ENCODE peak calls at places on chromosomes 13 and 19, in five cellular contexts. N is endodermal cell, J is uterus, K is HL-60, F is heart right ventricle. Y is an unnamed sample.

GRCh38 chr19:38440592-38440991 is 7.1 kb downstream of the RYR1 start:
- DNase-seq in N (no peak), J (no peak), K (no peak), F (no peak), Y (no peak)

GRCh38 chr13:109369357-109370052 is 416.9 kb downstream of the IRS2 start:
- DNase-seq in N (no peak), J (no peak), K (no peak), F (no peak), Y (no peak)

GRCh38 chr13:107900775-107901174 is 314.6 kb downstream of the LIG4 start:
- DNase-seq in N (no peak), J (no peak), K (no peak), F (no peak), Y (no peak)

GRCh38 chr19:56840452-56841193 is at the start of the genes PEG3 and ZIM2:
- DNase-seq in N (no peak), J (peak), K (no peak), F (peak), Y (no peak)

GRCh38 chr13:37417042-37417441 is 181.5 kb downstream of the POSTN start:
- DNase-seq in N (no peak), J (no peak), K (no peak), F (no peak), Y (no peak)

GRCh38 chr19:43620061-43621001 is 902 bp upstream of the ZNF428 start:
- DNase-seq in N (no peak), J (no peak), K (no peak), F (no peak), Y (peak)

GRCh38 chr13:45847554-45848224 is 3.9 kb downstream of the SIAH3 start:
- DNase-seq in N (peak), J (no peak), K (peak), F (no peak), Y (peak)

GRCh38 chr13:26961890-26962615 is 201.5 kb upstream of the GPR12 start:
- DNase-seq in N (no peak), J (no peak), K (no peak), F (no peak), Y (no peak)

GRCh38 chr13:73417012-73417615 is 358.3 kb downstream of the KLF5 start:
- DNase-seq in N (no peak), J (no peak), K (peak), F (no peak), Y (no peak)

GRCh38 chr19:37342753-37343152 is 28.1 kb upstream of the ZNF527 start:
- DNase-seq in N (no peak), J (no peak), K (no peak), F (no peak), Y (no peak)

GRCh38 chr13:44710576-44710975 is 134.4 kb upstream of the TSC22D1 start:
- DNase-seq in N (no peak), J (no peak), K (no peak), F (no peak), Y (no peak)

GRCh38 chr19:38898788-38899446 is 501 bp downstream of the SIRT2 start:
- DNase-seq in N (no peak), J (peak), K (peak), F (no peak), Y (no peak)

GRCh38 chr19:45049073-45049736 is 10.4 kb downstream of the CLASRP start:
- DNase-seq in N (no peak), J (no peak), K (no peak), F (peak), Y (no peak)

GRCh38 chr19:53942001-53942786 is 20.5 kb upstream of the CACNG8 start:
- DNase-seq in N (peak), J (no peak), K (no peak), F (no peak), Y (no peak)

GRCh38 chr13:113458218-113459065 is 5.2 kb upstream of the ADPRHL1 start:
- DNase-seq in N (peak), J (no peak), K (no peak), F (peak), Y (no peak)

GRCh38 chr13:83221813-83222241 is 660.4 kb downstream of the SLITRK1 start:
- DNase-seq in N (no peak), J (no peak), K (no peak), F (no peak), Y (no peak)

GRCh38 chr13:28497143-28497876 is 2.4 kb upstream of the FLT1 start:
- DNase-seq in N (no peak), J (no peak), K (no peak), F (no peak), Y (peak)

GRCh38 chr19:32651729-32652140 is 23.2 kb downstream of the ANKRD27 start:
- DNase-seq in N (peak), J (no peak), K (peak), F (peak), Y (no peak)

GRCh38 chr19:42412661-42413076 is 14.5 kb downstream of the LIPE start:
- DNase-seq in N (no peak), J (no peak), K (no peak), F (no peak), Y (no peak)

GRCh38 chr19:20357921-20358320 is 190.9 kb downstream of the ZNF486 start:
- DNase-seq in N (no peak), J (no peak), K (no peak), F (no peak), Y (no peak)

GRCh38 chr19:6963937-6964336 is 57.3 kb downstream of the MBD3L2B start:
- DNase-seq in N (peak), J (no peak), K (peak), F (no peak), Y (peak)

GRCh38 chr19:2529473-2529918 is 53.6 kb downstream of the GADD45B start:
- DNase-seq in N (no peak), J (no peak), K (no peak), F (no peak), Y (no peak)

GRCh38 chr13:112893570-112894422 is 75.2 kb upstream of the MCF2L start:
- DNase-seq in N (peak), J (no peak), K (no peak), F (no peak), Y (no peak)

GRCh38 chr13:44680746-44681355 is 104.7 kb upstream of the TSC22D1 start:
- DNase-seq in N (no peak), J (no peak), K (no peak), F (no peak), Y (no peak)

GRCh38 chr13:40983269-40983668 is 35.8 kb downstream of the ELF1 start:
- DNase-seq in N (no peak), J (no peak), K (no peak), F (no peak), Y (no peak)

GRCh38 chr19:46515879-46516350 is 20.2 kb upstream of the PNMA8B start:
- DNase-seq in N (no peak), J (no peak), K (no peak), F (no peak), Y (no peak)

GRCh38 chr13:26024558-26024957 is 27.3 kb downstream of the SHISA2 start:
- DNase-seq in N (no peak), J (no peak), K (no peak), F (no peak), Y (no peak)

GRCh38 chr19:1156305-1156801 is 17.7 kb downstream of the SBNO2 start:
- DNase-seq in N (no peak), J (peak), K (no peak), F (no peak), Y (no peak)

GRCh38 chr19:13004273-13004672 is 9.0 kb downstream of the NFIX start:
- DNase-seq in N (no peak), J (no peak), K (no peak), F (no peak), Y (no peak)
- H3K27ac ChIP-seq in N (no peak), J (peak), K (no peak), F (peak), Y (no peak)

GRCh38 chr19:5617080-5617479 is 5.5 kb downstream of the SAFB2 start:
- DNase-seq in N (no peak), J (no peak), K (no peak), F (no peak), Y (no peak)

GRCh38 chr19:5621311-5621944 is 1.1 kb downstream of the SAFB2 start:
- DNase-seq in N (no peak), J (peak), K (no peak), F (peak), Y (no peak)

GRCh38 chr19:5615756-5616327 is 6.7 kb downstream of the SAFB2 start:
- DNase-seq in N (no peak), J (no peak), K (no peak), F (no peak), Y (no peak)

GRCh38 chr19:5621945-5622464 is 571 bp downstream of the SAFB2 start:
- DNase-seq in N (peak), J (peak), K (no peak), F (peak), Y (peak)

DNA sequence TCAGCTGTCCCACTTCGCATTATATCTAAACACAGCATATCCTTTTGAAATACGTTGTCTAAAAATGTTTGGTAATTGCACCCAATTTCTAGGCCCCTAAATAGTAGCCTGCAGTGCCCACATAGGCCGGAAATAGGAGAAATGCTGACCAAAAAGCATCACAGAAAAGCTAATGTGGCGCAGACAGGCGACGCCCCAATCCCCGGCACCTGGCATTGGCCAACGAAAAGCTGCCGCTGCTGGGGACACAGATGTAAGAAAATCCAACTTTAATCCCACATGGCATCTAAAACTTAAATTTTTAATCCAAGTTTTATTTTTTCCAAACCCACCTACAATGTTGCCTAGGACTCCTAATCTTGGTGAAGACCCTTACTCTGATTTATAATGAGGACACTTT is 4.0 kb downstream of the SAFB2 start:
- DNase-seq in N (no peak), J (no peak), K (no peak), F (no peak), Y (no peak)
- H3K27ac ChIP-seq in N (no peak), J (no peak), K (no peak), F (no peak), Y (no peak)

DNA sequence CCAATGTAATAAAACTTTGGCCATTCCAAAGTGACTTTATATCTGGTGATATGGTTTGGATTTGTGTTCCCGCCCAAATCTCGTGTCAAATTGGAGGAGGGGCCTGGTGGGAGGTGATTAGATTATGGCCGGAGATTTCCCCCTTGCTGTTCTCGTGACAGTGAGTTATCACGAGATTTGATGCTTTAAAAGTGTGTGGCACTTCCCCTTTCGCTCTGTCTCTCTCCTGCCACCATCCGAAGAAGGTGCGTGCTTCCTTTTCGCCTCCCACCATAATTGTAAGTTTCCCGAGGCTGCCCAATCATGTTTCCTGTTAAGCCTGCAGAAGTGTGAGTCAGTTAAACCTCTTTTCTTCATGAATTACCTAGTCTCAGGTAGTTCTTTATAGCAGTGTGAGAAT is 9.3 kb upstream of the NALCN start:
- DNase-seq in N (no peak), J (no peak), K (no peak), F (no peak), Y (no peak)
- H3K27ac ChIP-seq in N (no peak), J (no peak), K (no peak), F (no peak), Y (no peak)

DNA sequence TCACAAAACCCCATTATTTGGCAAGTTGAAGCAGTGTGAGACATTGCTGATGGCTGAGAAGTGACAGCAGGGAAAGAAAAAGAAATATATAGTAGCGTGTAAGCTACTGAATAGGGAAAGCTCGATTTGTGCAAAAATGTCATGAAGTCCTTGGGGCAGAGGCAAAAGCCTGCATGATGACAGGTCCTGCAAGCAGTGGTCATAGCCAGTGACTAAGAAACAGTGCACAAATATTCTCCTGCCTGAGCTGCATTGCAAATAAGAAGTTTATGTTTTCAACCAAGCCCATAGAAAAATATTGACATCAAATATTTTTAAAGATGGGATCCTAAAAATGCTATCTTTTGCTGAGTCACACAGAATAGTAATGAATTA is 270.0 kb downstream of the SLITRK6 start:
- DNase-seq in N (no peak), J (no peak), K (no peak), F (no peak), Y (no peak)
- H3K27ac ChIP-seq in N (no peak), J (no peak), K (no peak), F (no peak), Y (no peak)

GRCh38 chr13:94824601-94825000 is 112.3 kb upstream of the SOX21 start:
- DNase-seq in N (no peak), J (no peak), K (no peak), F (no peak), Y (no peak)
- H3K27ac ChIP-seq in N (no peak), J (no peak), K (no peak), F (no peak), Y (no peak)

GRCh38 chr19:18363787-18364186 is 22.2 kb upstream of the GDF15 start:
- DNase-seq in N (no peak), J (no peak), K (no peak), F (no peak), Y (no peak)

GRCh38 chr19:18362934-18363542 is 22.6 kb downstream of the PGPEP1 start:
- DNase-seq in N (no peak), J (no peak), K (no peak), F (no peak), Y (no peak)

GRCh38 chr19:18361646-18362045 is 21.2 kb downstream of the PGPEP1 start:
- DNase-seq in N (no peak), J (no peak), K (no peak), F (no peak), Y (no peak)

GRCh38 chr19:18366027-18366435 is 19.9 kb upstream of the GDF15 start:
- DNase-seq in N (no peak), J (no peak), K (no peak), F (no peak), Y (no peak)

GRCh38 chr19:18364826-18365528 is 21.0 kb upstream of the GDF15 start:
- DNase-seq in N (no peak), J (peak), K (peak), F (peak), Y (no peak)
- H3K27ac ChIP-seq in N (peak), J (peak), K (peak), F (peak), Y (peak)

GRCh38 chr19:35248310-35249145 is at the start of gene LSR:
- DNase-seq in N (peak), J (no peak), K (no peak), F (peak), Y (peak)
- H3K27ac ChIP-seq in N (peak), J (peak), K (no peak), F (peak), Y (peak)

Y was measured in CD8-positive, alpha-beta memory T cell.